ENCODE peak calls at places on chromosomes 12 and 14, in five cellular contexts. W, R, E, J and L are unnamed samples.

GRCh38 chr14:83660597-83660996 is 1869.3 kb upstream of the FLRT2 start:
- DNase-seq in W (no peak), R (no peak), E (no peak), J (no peak), L (no peak)

GRCh38 chr14:34081126-34081575 is 130.3 kb upstream of the EGLN3 start:
- DNase-seq in W (peak), R (no peak), E (no peak), J (peak), L (peak)

GRCh38 chr14:75715926-75716780 is 55.1 kb downstream of the TTLL5 start:
- DNase-seq in W (peak), R (peak), E (no peak), J (peak), L (peak)

GRCh38 chr12:46661161-46661845 is 164.5 kb downstream of the SLC38A4 start:
- DNase-seq in W (peak), R (peak), E (no peak), J (peak), L (peak)

GRCh38 chr14:49578141-49578540 is 8.0 kb downstream of the RPS29 start:
- DNase-seq in W (no peak), R (no peak), E (no peak), J (no peak), L (no peak)

GRCh38 chr12:117444781-117445180 is 83.4 kb upstream of the NOS1 start:
- DNase-seq in W (no peak), R (no peak), E (no peak), J (no peak), L (no peak)

GRCh38 chr12:10362325-10362724 is 27.5 kb downstream of the KLRK1 start:
- DNase-seq in W (no peak), R (no peak), E (no peak), J (no peak), L (no peak)

GRCh38 chr14:21723431-21724045 is 49.9 kb upstream of the OR4E1 start:
- DNase-seq in W (peak), R (no peak), E (no peak), J (no peak), L (no peak)

GRCh38 chr12:26929590-26929989 is 8.2 kb downstream of the INTS13 start:
- DNase-seq in W (no peak), R (no peak), E (no peak), J (no peak), L (no peak)